ENCODE peak calls at places on chromosome 2, in eight cellular contexts. D is T-helper 2 cell; Y is cardiac muscle cell; O is endothelial cell; B is kidney tubule cell; S is EL; N is stimulated activated naive B cell treated with anti-CD40 and anti-IgM and Interleukin-4, amounts not matched to agents 10 μg/mL and 1 μg/mL and 100 μg/mL, for 72 hours; A is ovary. K is an unnamed sample.

GRCh38 chr2:222479855-222480254 is 55.5 kb downstream of the SGPP2 start:
- DNase-seq in A (no peak), S (peak), N (no peak), Y (no peak), O (no peak), D (peak), B (peak), K (no peak)

GRCh38 chr2:133652407-133652806 is 84.1 kb upstream of the NCKAP5 start:
- DNase-seq in N (no peak), Y (no peak), O (no peak), A (no peak), D (no peak), S (no peak), B (no peak), K (no peak)

GRCh38 chr2:225678792-225679191 is 279.3 kb downstream of the NYAP2 start:
- DNase-seq in Y (no peak), D (no peak), B (no peak), O (no peak), N (no peak), A (no peak), S (no peak), K (no peak)

GRCh38 chr2:100196786-100197494 is 54.5 kb upstream of the AFF3 start:
- DNase-seq in Y (no peak), S (peak), A (no peak), B (no peak), N (no peak), D (no peak), O (no peak), K (no peak)

GRCh38 chr2:70905443-70905842 is 30.3 kb upstream of the ATP6V1B1 start:
- DNase-seq in D (no peak), A (no peak), B (no peak), Y (no peak), S (no peak), O (no peak), N (no peak), K (no peak)

GRCh38 chr2:144459937-144460336 is 60.0 kb downstream of the ZEB2 start:
- DNase-seq in O (no peak), S (no peak), B (peak), A (no peak), N (no peak), Y (no peak), D (peak), K (no peak)

GRCh38 chr2:50746526-50746925 is 285.4 kb downstream of the NRXN1 start:
- DNase-seq in D (peak), Y (peak), S (peak), O (peak), B (peak), N (no peak), A (no peak), K (no peak)

GRCh38 chr2:238727585-238728321 is 120.1 kb upstream of the TWIST2 start:
- DNase-seq in B (no peak), A (peak), Y (no peak), N (no peak), D (no peak), S (peak), O (no peak), K (peak)

GRCh38 chr2:8786463-8786862 is 51.0 kb downstream of the KIDINS220 start:
- DNase-seq in N (no peak), O (no peak), Y (no peak), D (no peak), S (no peak), B (no peak), A (no peak), K (no peak)

GRCh38 chr2:42777883-42778805 is 14.2 kb upstream of the OXER1 start:
- DNase-seq in N (no peak), Y (no peak), A (no peak), O (no peak), B (peak), S (peak), D (no peak), K (no peak)

GRCh38 chr2:9126540-9126939 is 80.1 kb upstream of the ASAP2 start:
- DNase-seq in S (no peak), B (no peak), Y (no peak), A (no peak), O (no peak), N (no peak), D (no peak), K (no peak)

GRCh38 chr2:37768491-37768925 is 97.1 kb upstream of the CDC42EP3 start:
- DNase-seq in Y (peak), O (no peak), B (peak), S (peak), D (peak), A (peak), N (no peak), K (peak)

GRCh38 chr2:95056461-95057459 is 31.3 kb downstream of the MAL start:
- DNase-seq in S (peak), B (peak), D (no peak), Y (no peak), N (no peak), O (no peak), A (no peak), K (no peak)

GRCh38 chr2:212547716-212548458 is 9.3 kb upstream of the ERBB4 start:
- DNase-seq in Y (peak), B (no peak), N (no peak), A (no peak), O (no peak), D (no peak), S (no peak), K (no peak)

GRCh38 chr2:105877945-105878344 is 133.2 kb downstream of the NCK2 start:
- DNase-seq in S (no peak), O (no peak), A (no peak), B (peak), N (no peak), D (no peak), Y (no peak), K (no peak)

GRCh38 chr2:231393149-231394131 is 2.1 kb upstream of the B3GNT7 start:
- DNase-seq in D (peak), N (peak), B (no peak), A (no peak), O (no peak), S (no peak), Y (no peak), K (no peak)

GRCh38 chr2:28004086-28004485 is 113.6 kb downstream of the BABAM2 start:
- DNase-seq in O (no peak), D (peak), Y (no peak), A (no peak), B (peak), S (peak), N (no peak), K (no peak)

GRCh38 chr2:16240459-16240858 is 300.1 kb downstream of the MYCN start:
- DNase-seq in D (no peak), O (no peak), Y (peak), S (no peak), N (no peak), A (no peak), B (no peak), K (no peak)

GRCh38 chr2:197426723-197427122 is 8.1 kb downstream of the SF3B1 start:
- DNase-seq in O (no peak), S (no peak), Y (no peak), A (no peak), D (no peak), N (no peak), B (no peak), K (no peak)

GRCh38 chr2:196516541-196516940 is 123.0 kb upstream of the CCDC150 start:
- DNase-seq in S (no peak), O (no peak), A (no peak), D (no peak), B (no peak), Y (no peak), N (no peak), K (no peak)

GRCh38 chr2:171365232-171365631 is 68.6 kb downstream of the METTL8 start:
- DNase-seq in N (no peak), Y (no peak), D (no peak), S (peak), A (no peak), B (peak), O (no peak), K (no peak)

GRCh38 chr2:177489719-177490301 is 97.2 kb downstream of the AGPS start:
- DNase-seq in N (no peak), A (no peak), Y (peak), S (peak), D (no peak), B (peak), O (peak), K (peak)

GRCh38 chr2:72326759-72327158 is 179.1 kb upstream of the CYP26B1 start:
- DNase-seq in A (no peak), D (no peak), Y (no peak), N (no peak), O (no peak), S (peak), B (no peak), K (no peak)

GRCh38 chr2:25066455-25066854 is 24.6 kb downstream of the EFR3B start:
- DNase-seq in S (no peak), N (no peak), A (no peak), D (no peak), B (no peak), O (no peak), Y (no peak), K (no peak)

GRCh38 chr2:202885190-202885589 is 13.6 kb upstream of the ICA1L start:
- DNase-seq in S (no peak), A (no peak), B (no peak), N (no peak), Y (no peak), O (no peak), D (no peak), K (no peak)

GRCh38 chr2:148645925-148646559 is 1.5 kb downstream of the EPC2 start:
- DNase-seq in B (peak), N (peak), S (peak), Y (peak), O (peak), A (peak), D (peak), K (peak)

GRCh38 chr2:150591901-150592300 is 104.4 kb upstream of the RND3 start:
- DNase-seq in D (no peak), S (no peak), N (no peak), A (no peak), O (no peak), Y (no peak), B (peak), K (no peak)